ENCODE peak calls at places on chromosomes 3 and 15, in four cellular contexts. T is GM04504; X is stimulated activated CD4-positive, alpha-beta T cell treated with anti-CD3 and anti-CD28 coated beads, Interleukin-1b, Interleukin-23, amount 100 ng/mL, for 1 hour; S is left ventricle myocardium superior. J is an unnamed sample.

GRCh38 chr15:86865920-86866319 is 786.2 kb downstream of the AGBL1 start:
- DNase-seq in T (no peak), X (no peak), S (no peak), J (no peak)

GRCh38 chr15:53203454-53203853 is 413.3 kb upstream of the ONECUT1 start:
- DNase-seq in T (no peak), X (no peak), S (no peak), J (no peak)

GRCh38 chr15:71237456-71238188 is 122.4 kb downstream of the THSD4 start:
- DNase-seq in T (peak), X (no peak), S (peak), J (peak)

GRCh38 chr3:127177226-127177625 is 15.7 kb upstream of the PRR23E start:
- DNase-seq in S (no peak), X (no peak), T (no peak), J (no peak)

GRCh38 chr3:123194552-123194951 is 7.2 kb upstream of the SEC22A start:
- DNase-seq in S (no peak), X (no peak), T (no peak), J (no peak)

GRCh38 chr3:137360531-137361201 is 402.9 kb downstream of the IL20RB start:
- DNase-seq in T (no peak), S (no peak), X (no peak), J (no peak)

GRCh38 chr15:41713047-41713446 is 52.8 kb downstream of the MGA start:
- DNase-seq in S (peak), T (no peak), X (no peak), J (no peak)

GRCh38 chr3:43759297-43759782 is 68.6 kb downstream of the ABHD5 start:
- DNase-seq in T (peak), X (no peak), S (peak), J (peak)

GRCh38 chr3:6180171-6180570 is 680.7 kb upstream of the GRM7 start:
- DNase-seq in T (no peak), X (no peak), S (no peak), J (no peak)

GRCh38 chr3:196677929-196678328 is 34.1 kb downstream of the CEP19 start:
- DNase-seq in X (no peak), S (no peak), T (no peak), J (no peak)

J was measured in HFFc6.